ENCODE peak calls at places on chromosome 5, in five cellular contexts. N is GM23338, P is mucosa of descending colon, Q is SK-N-SH, B is HCT116. Y is an unnamed sample.
A peak's percentile ranks its signal among the peaks of the same experiment; 100 is the strongest.

GRCh38 chr5:14593326-14594036 is 11.9 kb downstream of the OTULINL start:
- DNase-seq in N (no peak), P (no peak), Q (no peak), B (no peak), Y (no peak)

GRCh38 chr5:146440870-146441495 is 6.2 kb upstream of the TCERG1 start:
- DNase-seq in N (no peak), P (no peak), Q (no peak), B (no peak), Y (no peak)

GRCh38 chr5:15995206-15996052 is 184.2 kb downstream of the MARCHF11 start:
- DNase-seq in N (peak; percentile 72), P (no peak), Q (peak; percentile 5), B (no peak), Y (no peak)

GRCh38 chr5:163846512-163846911 is 341.1 kb downstream of the MAT2B start:
- DNase-seq in N (no peak), P (no peak), Q (no peak), B (no peak), Y (no peak)

GRCh38 chr5:116068028-116068632 is 16.7 kb upstream of the COMMD10 start:
- DNase-seq in N (peak; percentile 79), P (no peak), Q (peak; percentile 32), B (peak; percentile 78), Y (no peak)

GRCh38 chr5:136638084-136638483 is 272.7 kb upstream of the TRPC7 start:
- DNase-seq in N (no peak), P (no peak), Q (no peak), B (no peak), Y (no peak)

GRCh38 chr5:135724475-135725065 is 109.9 kb upstream of the SLC25A48 start:
- DNase-seq in N (no peak), P (no peak), Q (no peak), B (no peak), Y (no peak)

GRCh38 chr5:157059891-157060290 is 975 bp upstream of the HAVCR1 start:
- DNase-seq in N (no peak), P (no peak), Q (no peak), B (no peak), Y (no peak)

GRCh38 chr5:123155511-123155923 is 66.5 kb downstream of the PRDM6 start:
- DNase-seq in N (no peak), P (no peak), Q (no peak), B (no peak), Y (no peak)

GRCh38 chr5:72292411-72292810 is 27.6 kb downstream of the MRPS27 start:
- DNase-seq in N (no peak), P (no peak), Q (no peak), B (no peak), Y (no peak)

GRCh38 chr5:43019615-43020293 is 20.4 kb downstream of the ANXA2R start:
- DNase-seq in N (peak; percentile 93), P (peak; percentile 85), Q (peak; percentile 47), B (peak; percentile 87), Y (peak; percentile 61)

GRCh38 chr5:59393585-59394289 is 499.8 kb downstream of the PDE4D start:
- DNase-seq in N (no peak), P (no peak), Q (peak; percentile 12), B (no peak), Y (no peak)
- H3K4me1 ChIP-seq in N (peaks cover 3% of the 10 kb centered on the region), P (no peaks in the 10 kb centered on the region), Q (no peaks in the 10 kb centered on the region), B (no peaks in the 10 kb centered on the region), Y (no peaks in the 10 kb centered on the region)

GRCh38 chr5:60649288-60649917 is 50.6 kb downstream of the DEPDC1B start:
- DNase-seq in N (peak; percentile 51), P (no peak), Q (peak; percentile 23), B (peak; percentile 33), Y (no peak)
- TF ChIP-seq CTCF in N (peak; percentile 61), P (peak; percentile 24), Q (peak; percentile 82), B (peak; percentile 61), Y (peak; percentile 36)

GRCh38 chr5:148539851-148540250 is 114.5 kb downstream of the HTR4 start:
- DNase-seq in N (no peak), P (no peak), Q (no peak), B (no peak), Y (no peak)

GRCh38 chr5:148542812-148543211 is 111.5 kb downstream of the HTR4 start:
- DNase-seq in N (no peak), P (no peak), Q (no peak), B (no peak), Y (no peak)

GRCh38 chr5:148543727-148544126 is 110.6 kb downstream of the HTR4 start:
- DNase-seq in N (peak; percentile 9), P (no peak), Q (no peak), B (no peak), Y (no peak)

GRCh38 chr5:148541054-148541835 is 113.1 kb downstream of the HTR4 start:
- DNase-seq in N (no peak), P (no peak), Q (no peak), B (no peak), Y (no peak)

GRCh38 chr5:148540636-148541035 is 113.7 kb downstream of the HTR4 start:
- DNase-seq in N (no peak), P (no peak), Q (no peak), B (no peak), Y (no peak)
- H3K36me3 ChIP-seq in N (no peaks in the 10 kb centered on the region), P (no peaks in the 10 kb centered on the region), Q (no peaks in the 10 kb centered on the region), B (no peaks in the 10 kb centered on the region), Y (no peaks in the 10 kb centered on the region)

GRCh38 chr5:219492-219891 is 1.4 kb downstream of the SDHA start:
- DNase-seq in N (no peak), P (no peak), Q (no peak), B (no peak), Y (no peak)

GRCh38 chr5:213803-214395 is 4.1 kb downstream of the CCDC127 start:
- DNase-seq in N (no peak), P (no peak), Q (no peak), B (no peak), Y (no peak)

GRCh38 chr5:218457-219289 is 553 bp downstream of the SDHA start:
- DNase-seq in N (peak; percentile 62), P (peak; percentile 75), Q (peak; percentile 54), B (no peak), Y (no peak)

GRCh38 chr5:220008-220407 is 1.9 kb downstream of the SDHA start:
- DNase-seq in N (no peak), P (no peak), Q (no peak), B (no peak), Y (no peak)

DNA sequence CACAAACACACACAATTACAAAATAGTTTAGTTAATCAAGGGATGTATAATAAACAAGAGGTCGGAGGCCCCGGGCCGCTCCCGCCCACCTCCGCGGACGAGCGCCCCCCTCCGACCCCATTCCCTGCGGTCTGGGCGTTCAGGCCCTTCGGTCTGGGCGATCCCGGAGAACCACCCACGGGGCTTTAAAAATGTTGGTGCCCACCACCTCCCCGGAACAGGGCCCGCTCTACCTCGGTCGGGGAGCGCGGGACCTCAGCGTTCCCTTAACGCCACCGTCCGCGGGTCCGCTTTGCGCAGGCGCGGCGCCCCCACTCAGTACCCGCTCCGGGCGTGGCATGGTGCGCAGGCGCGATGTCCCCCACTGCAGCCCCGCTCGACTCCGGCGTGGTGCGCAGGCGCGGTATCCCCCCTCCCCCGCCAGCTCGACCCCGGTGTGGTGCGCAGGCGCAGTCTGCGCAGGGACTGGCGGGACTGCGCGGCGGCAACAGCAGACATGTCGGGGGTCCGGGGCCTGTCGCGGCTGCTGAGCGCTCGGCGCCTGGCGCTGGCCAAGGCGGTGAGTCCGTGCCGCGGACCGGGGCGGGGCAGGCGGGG is at the start of the genes CCDC127 and SDHA:
- DNase-seq in N (peak; percentile 94), P (peak; percentile 96), Q (peak; percentile 100), B (peak; percentile 75), Y (peak; percentile 98)
- H3K4me1 ChIP-seq in N (peaks cover 24% of the 10 kb centered on the region), P (peaks cover 4% of the 10 kb centered on the region), Q (peaks cover 6% of the 10 kb centered on the region), B (no peaks in the 10 kb centered on the region), Y (peaks cover 4% of the 10 kb centered on the region)

DNA sequence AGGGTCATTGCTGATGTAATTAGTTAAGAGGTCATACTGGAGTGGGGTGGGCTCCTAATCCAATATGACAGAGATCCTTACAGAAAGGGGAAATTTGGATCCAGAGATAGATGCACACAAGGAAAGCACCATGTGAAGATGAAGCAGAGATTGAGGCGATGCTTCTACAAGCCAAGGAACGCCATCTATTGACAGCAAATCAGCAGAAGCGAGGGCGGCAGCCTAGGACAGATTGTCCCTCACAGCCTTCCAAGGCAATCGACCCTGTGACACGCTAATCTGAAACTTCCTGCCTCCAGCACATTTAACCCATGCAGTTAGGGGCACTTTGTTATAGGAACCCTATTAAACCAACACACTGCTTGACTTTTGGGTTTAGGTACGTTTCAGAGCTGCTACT is 285.1 kb upstream of the DAP start:
- DNase-seq in N (peak; percentile 43), P (no peak), Q (no peak), B (no peak), Y (no peak)
- TF ChIP-seq CTCF in N (peak; percentile 78), P (no peak), Q (peak; percentile 9), B (no peak), Y (no peak)

GRCh38 chr5:170286532-170286931 is 11.0 kb downstream of the LCP2 start:
- DNase-seq in N (peak; percentile 47), P (no peak), Q (no peak), B (no peak), Y (no peak)
- H3K36me3 ChIP-seq in N (no peaks in the 10 kb centered on the region), P (no peaks in the 10 kb centered on the region), Q (no peaks in the 10 kb centered on the region), B (no peaks in the 10 kb centered on the region), Y (no peaks in the 10 kb centered on the region)

DNA sequence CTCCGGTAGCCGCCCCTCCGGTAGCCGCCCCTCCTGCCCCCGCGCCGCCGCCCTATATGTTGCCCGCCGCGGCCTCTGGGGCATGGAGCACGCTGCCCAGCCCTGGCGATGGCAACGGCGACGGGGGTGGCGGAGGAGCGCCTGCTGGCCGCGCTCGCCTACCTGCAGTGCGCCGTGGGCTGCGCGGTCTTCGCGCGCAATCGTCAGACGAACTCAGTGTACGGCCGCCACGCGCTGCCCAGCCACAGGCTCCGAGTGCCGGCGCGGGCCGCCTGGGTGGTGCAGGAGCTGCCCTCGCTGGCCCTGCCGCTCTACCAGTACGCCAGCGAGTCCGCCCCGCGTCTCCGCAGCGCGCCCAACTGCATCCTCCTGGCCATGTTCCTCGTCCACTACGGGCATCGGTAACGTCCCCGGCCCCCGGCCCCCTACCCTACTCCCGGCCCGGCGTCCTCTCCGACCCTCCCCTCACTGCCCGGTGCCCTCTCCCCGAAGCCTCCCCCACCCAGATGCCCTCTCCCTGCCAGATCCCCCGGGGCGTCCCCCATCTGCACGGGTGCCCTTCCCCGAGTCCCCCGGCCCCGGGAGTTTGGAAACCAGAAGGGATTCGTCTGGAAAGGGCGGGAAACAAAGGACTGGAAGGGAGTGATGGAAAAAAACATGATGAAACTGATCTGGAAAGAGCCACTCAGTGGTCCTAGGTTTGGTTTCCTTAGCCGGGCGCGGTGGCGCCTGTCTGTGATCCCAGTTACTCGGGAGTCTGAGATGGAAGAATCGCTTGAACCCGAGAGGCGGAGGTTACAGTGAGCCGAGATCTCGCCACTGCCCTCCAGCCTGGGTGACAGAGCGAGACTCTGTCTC is 458 bp downstream of the SRD5A1 start:
- DNase-seq in N (peak; percentile 51), P (no peak), Q (peak; percentile 70), B (no peak), Y (peak; percentile 23)
- H3K4me1 ChIP-seq in N (peaks cover 14% of the 10 kb centered on the region), P (peaks cover 11% of the 10 kb centered on the region), Q (peaks cover 22% of the 10 kb centered on the region), B (peaks cover 11% of the 10 kb centered on the region), Y (peaks cover 4% of the 10 kb centered on the region)

GRCh38 chr5:140106101-140106500 is 7.8 kb upstream of the PURA start:
- DNase-seq in N (no peak), P (no peak), Q (no peak), B (no peak), Y (no peak)
- TF ChIP-seq CTCF in N (no peak), P (no peak), Q (peak; percentile 7), B (no peak), Y (no peak)